ENCODE peak calls at places on chromosomes 16 and 17, in five cellular contexts. One of them, this sample, is unnamed.

GRCh38 chr16:29943846-29944669 is 17.8 kb upstream of the TMEM219 start:
- DNase-seq in keratinocyte: peak
- DNase-seq in IMR-90: peak
- DNase-seq in cardiac muscle cell: peak
- DNase-seq in RWPE1: peak
- DNase-seq in this sample: no peak

GRCh38 chr17:50311483-50311882 is 34.4 kb upstream of the XYLT2 start:
- DNase-seq in keratinocyte: no peak
- DNase-seq in cardiac muscle cell: no peak
- DNase-seq in IMR-90: no peak
- DNase-seq in RWPE1: no peak
- DNase-seq in this sample: no peak

GRCh38 chr16:28985611-28986041 is 774 bp downstream of the LAT start:
- DNase-seq in cardiac muscle cell: no peak
- DNase-seq in keratinocyte: no peak
- DNase-seq in IMR-90: no peak
- DNase-seq in RWPE1: no peak
- DNase-seq in this sample: no peak

GRCh38 chr16:16021988-16022682 is 72.7 kb downstream of the ABCC1 start:
- DNase-seq in RWPE1: peak
- DNase-seq in keratinocyte: peak
- DNase-seq in cardiac muscle cell: peak
- DNase-seq in IMR-90: peak
- DNase-seq in this sample: peak

GRCh38 chr16:53429221-53429943 is 4.9 kb upstream of the RBL2 start:
- DNase-seq in IMR-90: peak
- DNase-seq in cardiac muscle cell: peak
- DNase-seq in RWPE1: no peak
- DNase-seq in keratinocyte: no peak
- DNase-seq in this sample: no peak

GRCh38 chr17:1557355-1558095 is 5.1 kb downstream of the PITPNA start:
- DNase-seq in IMR-90: peak
- DNase-seq in cardiac muscle cell: peak
- DNase-seq in keratinocyte: no peak
- DNase-seq in RWPE1: no peak
- DNase-seq in this sample: no peak

GRCh38 chr17:59791603-59792457 is 84.4 kb downstream of the VMP1 start:
- DNase-seq in IMR-90: peak
- DNase-seq in cardiac muscle cell: peak
- DNase-seq in RWPE1: no peak
- DNase-seq in keratinocyte: no peak
- DNase-seq in this sample: no peak

GRCh38 chr17:8736362-8736761 is 8.3 kb downstream of the CCDC42 start:
- DNase-seq in keratinocyte: no peak
- DNase-seq in IMR-90: no peak
- DNase-seq in cardiac muscle cell: no peak
- DNase-seq in RWPE1: no peak
- DNase-seq in this sample: no peak

GRCh38 chr16:30567160-30567990 is 4.1 kb downstream of the ZNF688 start:
- DNase-seq in keratinocyte: no peak
- DNase-seq in IMR-90: peak
- DNase-seq in cardiac muscle cell: no peak
- DNase-seq in RWPE1: peak
- DNase-seq in this sample: no peak

GRCh38 chr16:82924075-82924854 is 297.5 kb downstream of the CDH13 start:
- DNase-seq in cardiac muscle cell: no peak
- DNase-seq in IMR-90: no peak
- DNase-seq in keratinocyte: no peak
- DNase-seq in RWPE1: no peak
- DNase-seq in this sample: no peak

GRCh38 chr17:39939588-39940419 is 12.3 kb downstream of the LRRC3C start:
- DNase-seq in cardiac muscle cell: peak
- DNase-seq in keratinocyte: no peak
- DNase-seq in RWPE1: no peak
- DNase-seq in IMR-90: peak
- DNase-seq in this sample: no peak

GRCh38 chr17:65975878-65976277 is 216.1 kb downstream of the CEP112 start:
- DNase-seq in keratinocyte: no peak
- DNase-seq in cardiac muscle cell: no peak
- DNase-seq in RWPE1: no peak
- DNase-seq in IMR-90: no peak
- DNase-seq in this sample: no peak

GRCh38 chr16:84292032-84292431 is 2.6 kb upstream of the WFDC1 start:
- DNase-seq in cardiac muscle cell: no peak
- DNase-seq in RWPE1: no peak
- DNase-seq in IMR-90: no peak
- DNase-seq in keratinocyte: no peak
- DNase-seq in this sample: no peak

GRCh38 chr16:50839920-50840729 is 98.2 kb downstream of the CYLD start:
- DNase-seq in cardiac muscle cell: no peak
- DNase-seq in RWPE1: no peak
- DNase-seq in keratinocyte: no peak
- DNase-seq in IMR-90: no peak
- DNase-seq in this sample: peak

DNA sequence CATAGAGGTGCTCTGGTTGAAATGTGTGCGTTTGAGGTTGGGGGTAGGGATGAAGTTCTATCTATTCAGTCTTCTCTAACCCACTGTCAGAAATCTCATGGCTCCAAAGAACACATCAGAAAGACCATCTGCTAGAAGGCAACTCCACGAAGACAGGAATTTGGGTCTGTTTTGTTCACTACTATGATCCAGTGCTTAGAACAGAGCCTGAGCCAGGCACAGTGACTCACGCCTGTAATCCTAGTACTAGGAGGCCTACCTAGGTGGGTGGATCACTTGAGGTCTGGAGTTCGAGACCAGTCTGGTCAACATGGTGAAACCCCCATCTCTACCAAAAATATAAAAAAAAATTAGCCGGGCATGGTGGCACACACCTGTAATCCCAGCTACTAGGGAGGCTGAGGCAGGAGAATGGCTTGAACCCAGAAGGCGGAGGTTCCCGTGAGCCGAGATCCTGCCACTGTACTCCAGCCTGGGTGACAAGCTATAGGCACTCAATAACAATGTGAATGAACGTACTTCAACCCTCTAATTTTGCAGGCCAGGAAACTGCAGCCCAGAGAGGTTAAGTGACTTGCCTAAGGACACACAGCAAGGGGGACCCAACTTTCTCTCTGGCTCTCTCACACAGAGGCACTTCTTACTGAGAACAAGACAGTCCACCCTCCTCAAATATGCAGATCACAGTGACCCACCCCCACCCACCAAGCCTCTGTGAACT is 2.2 kb downstream of the CASKIN2 start:
- DNase-seq in IMR-90: peak
- DNase-seq in RWPE1: no peak
- DNase-seq in keratinocyte: no peak
- DNase-seq in cardiac muscle cell: no peak
- DNase-seq in this sample: no peak
- H3K27ac ChIP-seq in IMR-90: no peak
- H3K27ac ChIP-seq in RWPE1: peak
- H3K27ac ChIP-seq in keratinocyte: no peak
- H3K27ac ChIP-seq in cardiac muscle cell: no peak
- H3K27ac ChIP-seq in this sample: peak

GRCh38 chr17:45236002-45236606 is 14.4 kb downstream of the FMNL1 start:
- DNase-seq in RWPE1: no peak
- DNase-seq in IMR-90: no peak
- DNase-seq in keratinocyte: no peak
- DNase-seq in cardiac muscle cell: no peak
- DNase-seq in this sample: no peak

GRCh38 chr17:45232514-45233422 is 11.1 kb downstream of the FMNL1 start:
- DNase-seq in cardiac muscle cell: no peak
- DNase-seq in keratinocyte: no peak
- DNase-seq in IMR-90: no peak
- DNase-seq in RWPE1: no peak
- DNase-seq in this sample: no peak

GRCh38 chr17:45235071-45236001 is 13.7 kb downstream of the FMNL1 start:
- DNase-seq in RWPE1: peak
- DNase-seq in IMR-90: peak
- DNase-seq in keratinocyte: peak
- DNase-seq in cardiac muscle cell: peak
- DNase-seq in this sample: no peak

GRCh38 chr17:45233423-45233924 is 11.8 kb downstream of the FMNL1 start:
- DNase-seq in keratinocyte: no peak
- DNase-seq in IMR-90: no peak
- DNase-seq in RWPE1: no peak
- DNase-seq in cardiac muscle cell: no peak
- DNase-seq in this sample: no peak

DNA sequence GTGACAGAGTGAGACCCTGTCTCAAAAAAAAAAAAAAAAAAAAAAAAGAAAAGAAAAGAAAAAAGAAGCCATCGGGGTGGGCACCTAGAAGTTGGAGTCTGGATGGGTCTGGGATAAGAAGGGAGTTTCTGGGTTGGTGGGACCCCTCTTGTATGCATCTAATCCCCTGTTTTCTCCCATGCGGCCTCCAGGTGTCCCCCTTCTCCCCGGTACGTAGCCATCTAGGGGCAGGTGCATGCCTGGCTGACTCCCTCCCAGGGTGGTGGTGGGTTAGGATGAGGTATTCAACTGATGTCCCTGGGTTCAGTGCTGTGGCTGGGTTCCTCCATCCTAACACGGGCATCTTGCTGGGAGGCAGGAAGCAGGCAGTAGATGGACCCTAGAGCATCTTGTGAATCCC is 13.0 kb downstream of the FMNL1 start:
- DNase-seq in keratinocyte: no peak
- DNase-seq in IMR-90: no peak
- DNase-seq in cardiac muscle cell: no peak
- DNase-seq in RWPE1: no peak
- DNase-seq in this sample: no peak
- H3K27ac ChIP-seq in keratinocyte: no peak
- H3K27ac ChIP-seq in IMR-90: no peak
- H3K27ac ChIP-seq in cardiac muscle cell: no peak
- H3K27ac ChIP-seq in RWPE1: no peak
- H3K27ac ChIP-seq in this sample: no peak

GRCh38 chr17:18256776-18257175 is 1.8 kb downstream of the FLII start:
- DNase-seq in cardiac muscle cell: no peak
- DNase-seq in IMR-90: no peak
- DNase-seq in keratinocyte: no peak
- DNase-seq in RWPE1: no peak
- DNase-seq in this sample: no peak
- H3K27ac ChIP-seq in cardiac muscle cell: peak
- H3K27ac ChIP-seq in IMR-90: no peak
- H3K27ac ChIP-seq in keratinocyte: peak
- H3K27ac ChIP-seq in RWPE1: peak
- H3K27ac ChIP-seq in this sample: no peak

GRCh38 chr17:78498848-78499247 is 78.3 kb downstream of the DNAH17 start:
- DNase-seq in RWPE1: no peak
- DNase-seq in IMR-90: no peak
- DNase-seq in keratinocyte: no peak
- DNase-seq in cardiac muscle cell: no peak
- DNase-seq in this sample: no peak

GRCh38 chr17:78495634-78496033 is 81.6 kb downstream of the DNAH17 start:
- DNase-seq in RWPE1: no peak
- DNase-seq in cardiac muscle cell: no peak
- DNase-seq in IMR-90: no peak
- DNase-seq in keratinocyte: no peak
- DNase-seq in this sample: no peak

GRCh38 chr17:78496311-78496710 is 80.9 kb downstream of the DNAH17 start:
- DNase-seq in keratinocyte: no peak
- DNase-seq in cardiac muscle cell: no peak
- DNase-seq in RWPE1: no peak
- DNase-seq in IMR-90: no peak
- DNase-seq in this sample: no peak

GRCh38 chr17:78494961-78495330 is 82.2 kb downstream of the DNAH17 start:
- DNase-seq in keratinocyte: no peak
- DNase-seq in RWPE1: no peak
- DNase-seq in cardiac muscle cell: no peak
- DNase-seq in IMR-90: no peak
- DNase-seq in this sample: no peak

GRCh38 chr17:78497115-78497540 is 80.1 kb downstream of the DNAH17 start:
- DNase-seq in cardiac muscle cell: peak
- DNase-seq in RWPE1: peak
- DNase-seq in keratinocyte: peak
- DNase-seq in IMR-90: peak
- DNase-seq in this sample: peak
- H3K27ac ChIP-seq in cardiac muscle cell: no peak
- H3K27ac ChIP-seq in RWPE1: no peak
- H3K27ac ChIP-seq in keratinocyte: no peak
- H3K27ac ChIP-seq in IMR-90: no peak
- H3K27ac ChIP-seq in this sample: peak

DNA sequence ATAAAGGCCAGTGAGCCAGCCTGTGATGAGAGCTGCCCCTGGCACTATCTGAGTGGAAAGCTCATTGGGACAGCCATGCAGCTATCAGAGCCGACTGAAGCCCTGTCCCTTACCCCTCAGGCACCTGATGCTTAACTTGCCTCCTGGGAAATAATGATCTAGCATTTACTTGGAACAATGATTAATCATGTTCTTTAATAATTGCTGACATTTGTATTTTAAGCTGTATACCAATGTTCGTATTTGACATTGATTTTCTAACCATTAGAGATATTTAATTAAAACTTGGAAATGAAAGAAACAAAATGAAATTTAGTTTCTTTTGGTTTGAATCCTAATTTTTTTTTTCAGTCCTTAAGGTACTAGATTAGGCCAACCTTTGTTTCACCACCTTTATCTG is 10.5 kb downstream of the PDP2 start:
- DNase-seq in cardiac muscle cell: no peak
- DNase-seq in RWPE1: no peak
- DNase-seq in IMR-90: no peak
- DNase-seq in keratinocyte: no peak
- DNase-seq in this sample: no peak
- H3K27ac ChIP-seq in cardiac muscle cell: no peak
- H3K27ac ChIP-seq in RWPE1: no peak
- H3K27ac ChIP-seq in IMR-90: no peak
- H3K27ac ChIP-seq in keratinocyte: no peak
- H3K27ac ChIP-seq in this sample: no peak

DNA sequence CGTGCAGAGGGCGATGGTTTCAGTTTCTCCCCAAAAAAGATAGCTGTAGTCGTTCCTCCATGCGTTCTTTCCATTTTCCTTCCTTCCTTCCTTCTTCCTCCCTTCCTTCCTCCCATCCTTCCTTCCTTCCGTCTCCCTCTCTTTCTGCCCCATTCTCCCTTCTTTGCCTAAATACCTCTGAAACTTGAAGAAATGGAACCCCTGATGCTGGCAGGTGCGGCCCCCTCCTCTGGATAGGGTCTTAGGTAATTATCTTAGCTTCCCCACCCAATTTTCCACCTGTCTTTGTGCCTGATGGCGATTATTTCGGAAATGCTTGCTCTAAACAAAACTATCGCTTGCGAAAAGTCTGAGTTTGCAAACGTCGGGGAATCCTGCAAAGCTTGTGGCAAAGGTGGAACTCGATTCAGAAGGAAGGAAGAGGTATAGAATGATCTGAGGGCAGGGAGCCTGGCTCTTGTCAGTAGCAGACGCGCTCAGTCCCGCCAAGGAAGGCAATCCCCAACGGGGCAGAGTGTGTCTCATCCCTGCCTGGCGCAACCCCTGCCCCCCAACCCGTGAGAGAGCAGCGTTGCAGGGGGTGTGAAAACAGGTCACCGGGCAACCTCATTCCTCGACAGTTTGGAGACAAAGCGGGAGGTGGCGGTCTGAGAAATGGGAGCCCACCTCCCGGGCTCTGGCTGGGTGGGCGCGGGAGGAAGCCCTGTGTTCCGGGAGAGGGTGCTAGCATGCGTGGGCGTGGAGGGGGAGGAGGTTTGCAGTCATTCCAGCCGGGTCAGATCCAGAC is 2.9 kb upstream of the CBX8 start:
- DNase-seq in IMR-90: no peak
- DNase-seq in RWPE1: no peak
- DNase-seq in keratinocyte: no peak
- DNase-seq in cardiac muscle cell: no peak
- DNase-seq in this sample: no peak
- H3K27ac ChIP-seq in IMR-90: no peak
- H3K27ac ChIP-seq in RWPE1: no peak
- H3K27ac ChIP-seq in keratinocyte: no peak
- H3K27ac ChIP-seq in cardiac muscle cell: no peak
- H3K27ac ChIP-seq in this sample: no peak

GRCh38 chr16:86566601-86566965 is at the start of gene FOXC2:
- DNase-seq in RWPE1: peak
- DNase-seq in IMR-90: peak
- DNase-seq in keratinocyte: no peak
- DNase-seq in cardiac muscle cell: peak
- DNase-seq in this sample: no peak
- H3K27ac ChIP-seq in RWPE1: peak
- H3K27ac ChIP-seq in IMR-90: peak
- H3K27ac ChIP-seq in keratinocyte: no peak
- H3K27ac ChIP-seq in cardiac muscle cell: peak
- H3K27ac ChIP-seq in this sample: no peak